ENCODE peak calls at places on chromosomes 12 and 14, in six cellular contexts. K, W, O, N, P and G are unnamed samples.

GRCh38 chr12:59929091-59929490 is 333.3 kb downstream of the SLC16A7 start:
- DNase-seq in P (no peak), O (no peak), N (peak), W (no peak), K (no peak), G (no peak)

GRCh38 chr12:69254046-69254445 is 14.7 kb downstream of the CPSF6 start:
- DNase-seq in P (no peak), W (peak), N (peak), O (peak), K (no peak), G (peak)

GRCh38 chr12:76863005-76863670 is 15.7 kb downstream of the CSRP2 start:
- DNase-seq in P (no peak), N (peak), W (no peak), K (no peak), O (no peak), G (no peak)

GRCh38 chr12:8559676-8560075 is 19.0 kb upstream of the CLEC4E start:
- DNase-seq in P (no peak), O (no peak), K (no peak), N (no peak), W (no peak), G (no peak)

GRCh38 chr12:31813305-31813704 is 84.5 kb upstream of the AMN1 start:
- DNase-seq in N (peak), W (no peak), K (no peak), P (no peak), O (peak), G (no peak)

GRCh38 chr14:104332634-104333270 is 194.4 kb downstream of the KIF26A start:
- DNase-seq in N (no peak), O (no peak), W (no peak), P (no peak), K (peak), G (no peak)

GRCh38 chr14:25340882-25341281 is 290.9 kb upstream of the STXBP6 start:
- DNase-seq in W (no peak), K (no peak), P (no peak), N (no peak), O (no peak), G (no peak)

GRCh38 chr12:77337327-77337726 is 272.0 kb upstream of the E2F7 start:
- DNase-seq in K (no peak), P (no peak), O (no peak), N (no peak), W (no peak), G (no peak)

GRCh38 chr12:84986586-84986985 is 49.5 kb downstream of the TSPAN19 start:
- DNase-seq in W (no peak), O (no peak), P (no peak), N (no peak), K (no peak), G (no peak)

GRCh38 chr14:67357583-67358354 is 1.8 kb downstream of the ATP6V1D start:
- DNase-seq in W (no peak), O (peak), P (no peak), N (no peak), K (no peak), G (no peak)

GRCh38 chr12:124513297-124513867 is 54.0 kb downstream of the NCOR2 start:
- DNase-seq in W (no peak), K (no peak), O (peak), P (no peak), N (no peak), G (no peak)

GRCh38 chr12:98213556-98213955 is 301.8 kb upstream of the TMPO start:
- DNase-seq in K (no peak), W (no peak), P (no peak), N (no peak), O (peak), G (no peak)

GRCh38 chr14:102500190-102500661 is 9.3 kb downstream of the ANKRD9 start:
- DNase-seq in W (peak), K (no peak), O (no peak), N (peak), P (no peak), G (peak)

GRCh38 chr12:13435535-13435934 is 239.0 kb downstream of the EMP1 start:
- DNase-seq in O (peak), N (no peak), P (no peak), W (no peak), K (no peak), G (no peak)

GRCh38 chr12:115323223-115323905 is 639.4 kb upstream of the TBX3 start:
- DNase-seq in K (no peak), W (no peak), N (peak), P (no peak), O (no peak), G (no peak)

GRCh38 chr12:124286946-124287345 is 7.9 kb upstream of the RFLNA start:
- DNase-seq in K (no peak), O (no peak), N (no peak), W (no peak), P (no peak), G (no peak)

GRCh38 chr12:105214670-105215375 is 21.2 kb downstream of the APPL2 start:
- DNase-seq in N (no peak), K (no peak), O (peak), P (no peak), W (no peak), G (no peak)